ENCODE peak calls at places on chromosome 11, in eight cellular contexts. X is sigmoid colon, T is stomach, C is breast epithelium, I is HCT116, B is esophagus muscularis mucosa, O is transverse colon, J is spleen. D is an unnamed sample.

GRCh38 chr11:126491092-126491491 is 135.6 kb downstream of the ST3GAL4 start:
- DNase-seq in I (no peak), B (no peak), X (peak; percentile 40), T (no peak), O (no peak), C (peak; percentile 35), J (peak; percentile 60), D (no peak)

GRCh38 chr11:116975661-116976060 is 122.6 kb downstream of the SIK3 start:
- DNase-seq in X (no peak), I (no peak), C (no peak), O (no peak), T (no peak), J (no peak), B (no peak), D (no peak)

GRCh38 chr11:32053151-32053550 is 37.7 kb upstream of the RCN1 start:
- DNase-seq in O (no peak), J (no peak), C (no peak), X (no peak), B (no peak), T (no peak), I (no peak), D (no peak)

GRCh38 chr11:113401718-113402117 is 14.1 kb downstream of the ANKK1 start:
- DNase-seq in B (no peak), J (no peak), T (peak; percentile 72), O (peak; percentile 70), I (peak; percentile 32), C (peak; percentile 75), X (no peak), D (no peak)

GRCh38 chr11:109853156-109853776 is 239.9 kb upstream of the ZC3H12C start:
- DNase-seq in T (no peak), O (no peak), I (peak; percentile 79), B (no peak), C (no peak), X (no peak), J (no peak), D (no peak)

GRCh38 chr11:26623076-26623666 is 51.1 kb upstream of the MUC15 start:
- DNase-seq in O (no peak), J (no peak), I (no peak), T (no peak), B (no peak), C (no peak), X (no peak), D (no peak)

GRCh38 chr11:85114786-85115185 is 512.4 kb downstream of the DLG2 start:
- DNase-seq in O (no peak), I (no peak), X (no peak), B (no peak), T (no peak), C (no peak), J (no peak), D (no peak)

GRCh38 chr11:95520765-95521542 is 268.6 kb downstream of the FAM76B start:
- DNase-seq in X (no peak), O (no peak), T (no peak), J (no peak), I (no peak), B (no peak), C (no peak), D (no peak)

GRCh38 chr11:16936643-16937042 is 77.6 kb downstream of the PLEKHA7 start:
- DNase-seq in B (no peak), O (no peak), T (peak; percentile 44), J (no peak), C (no peak), X (no peak), I (no peak), D (no peak)

GRCh38 chr11:12235945-12236743 is 125.8 kb downstream of the MICAL2 start:
- DNase-seq in T (peak; percentile 44), X (no peak), J (no peak), C (no peak), I (peak; percentile 32), B (no peak), O (peak; percentile 32), D (peak; percentile 25)

DNA sequence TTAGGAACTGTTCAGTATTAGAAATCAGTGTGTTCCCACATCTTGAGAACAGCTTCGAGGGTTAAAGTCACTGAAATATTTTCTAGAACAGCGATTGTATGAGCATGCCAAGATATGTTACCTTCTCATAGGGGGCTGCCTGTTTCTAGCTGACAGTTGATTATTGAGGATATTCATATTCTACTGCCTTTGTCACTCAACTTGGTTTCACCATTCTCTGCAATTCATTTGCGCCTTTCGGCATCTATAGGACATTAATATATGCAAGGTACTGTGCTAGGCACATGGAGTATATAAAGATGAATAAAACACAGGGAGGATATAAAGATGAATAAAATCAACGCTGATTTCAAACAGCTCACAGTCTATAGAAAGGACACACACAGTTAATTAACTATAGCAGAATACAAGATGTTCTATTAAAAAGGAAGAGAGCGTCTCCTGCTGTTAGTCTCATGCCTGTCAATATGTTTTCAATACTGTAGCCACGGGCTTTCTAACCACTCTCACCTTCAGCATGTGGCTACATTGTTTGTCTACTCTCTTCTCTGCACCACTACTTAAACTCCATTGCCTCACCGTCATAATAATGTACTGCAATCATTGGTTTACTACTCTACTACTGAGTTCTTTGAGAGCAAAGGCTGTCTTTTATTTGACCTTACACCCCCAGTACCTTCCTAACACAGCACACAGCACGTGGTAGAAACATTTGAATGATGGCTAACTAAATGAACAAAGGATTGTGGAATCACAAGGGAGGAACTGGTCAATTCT is 81.9 kb downstream of the RAB30 start:
- DNase-seq in X (no peak), J (no peak), T (no peak), B (no peak), C (no peak), O (no peak), I (no peak), D (no peak)
- TF ChIP-seq POLR2AphosphoS5 in X (no peak), J (no peak), T (no peak), B (no peak), C (no peak), O (no peak), I (no peak), D (no peak)

GRCh38 chr11:1453611-1454386 is 32.8 kb downstream of the MOB2 start:
- DNase-seq in B (no peak), C (no peak), O (peak; percentile 66), J (no peak), X (peak; percentile 84), I (no peak), T (peak; percentile 76), D (peak; percentile 86)
- TF ChIP-seq POLR2AphosphoS5 in B (no peak), C (no peak), O (no peak), J (no peak), X (no peak), I (no peak), T (no peak), D (no peak)

GRCh38 chr11:22707119-22707899 is 40.9 kb downstream of the GAS2 start:
- DNase-seq in C (no peak), I (no peak), J (no peak), B (no peak), O (no peak), X (no peak), T (no peak), D (no peak)
- TF ChIP-seq POLR2AphosphoS5 in C (no peak), I (no peak), J (no peak), B (no peak), O (no peak), X (no peak), T (no peak), D (no peak)

DNA sequence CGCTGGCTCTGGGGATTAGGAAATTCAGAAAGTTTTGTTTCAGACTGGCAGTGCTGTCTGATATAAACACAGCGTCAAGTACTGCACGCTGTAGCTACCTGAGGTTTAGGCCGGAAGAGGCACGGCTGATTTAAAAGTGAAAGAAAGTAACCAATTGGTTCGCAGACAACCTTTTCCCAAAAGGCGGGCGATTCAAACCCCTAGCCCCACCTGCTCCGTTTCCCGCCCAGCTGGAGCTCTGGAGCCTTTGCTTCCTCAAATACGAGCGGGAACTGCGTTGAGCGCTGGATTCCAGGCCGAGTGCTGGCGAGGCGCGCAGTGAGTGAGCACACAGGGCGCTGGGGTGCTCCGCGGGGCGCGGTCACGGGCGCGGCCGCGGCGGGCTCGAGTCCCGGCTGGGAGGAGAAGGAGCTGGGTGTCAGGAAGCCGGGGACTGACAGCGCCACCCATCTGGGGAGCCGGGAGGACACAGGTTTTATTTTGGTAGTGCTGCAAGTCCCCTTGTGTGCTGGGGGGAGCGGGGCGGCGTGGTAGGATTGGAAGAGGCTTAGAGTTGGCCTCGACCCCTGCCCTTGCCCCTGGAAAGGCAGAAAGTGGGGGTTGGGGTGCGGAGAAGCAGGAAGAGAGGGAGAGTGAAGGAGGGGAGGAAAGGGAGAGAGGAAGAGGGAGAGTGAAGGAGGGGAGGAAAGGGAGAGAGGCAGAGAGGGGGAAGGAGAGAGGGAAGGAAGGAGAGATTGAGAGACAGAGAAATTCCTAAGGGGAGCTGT is 2.1 kb downstream of the FAM111A start:
- DNase-seq in I (peak; percentile 86), T (peak; percentile 76), C (peak; percentile 67), O (peak; percentile 89), J (peak; percentile 92), X (peak; percentile 92), B (peak; percentile 94), D (peak; percentile 63)
- TF ChIP-seq POLR2AphosphoS5 in I (peak; percentile 64), T (no peak), C (peak; percentile 83), O (peak; percentile 71), J (peak; percentile 72), X (peak; percentile 66), B (peak; percentile 68), D (peak; percentile 49)

DNA sequence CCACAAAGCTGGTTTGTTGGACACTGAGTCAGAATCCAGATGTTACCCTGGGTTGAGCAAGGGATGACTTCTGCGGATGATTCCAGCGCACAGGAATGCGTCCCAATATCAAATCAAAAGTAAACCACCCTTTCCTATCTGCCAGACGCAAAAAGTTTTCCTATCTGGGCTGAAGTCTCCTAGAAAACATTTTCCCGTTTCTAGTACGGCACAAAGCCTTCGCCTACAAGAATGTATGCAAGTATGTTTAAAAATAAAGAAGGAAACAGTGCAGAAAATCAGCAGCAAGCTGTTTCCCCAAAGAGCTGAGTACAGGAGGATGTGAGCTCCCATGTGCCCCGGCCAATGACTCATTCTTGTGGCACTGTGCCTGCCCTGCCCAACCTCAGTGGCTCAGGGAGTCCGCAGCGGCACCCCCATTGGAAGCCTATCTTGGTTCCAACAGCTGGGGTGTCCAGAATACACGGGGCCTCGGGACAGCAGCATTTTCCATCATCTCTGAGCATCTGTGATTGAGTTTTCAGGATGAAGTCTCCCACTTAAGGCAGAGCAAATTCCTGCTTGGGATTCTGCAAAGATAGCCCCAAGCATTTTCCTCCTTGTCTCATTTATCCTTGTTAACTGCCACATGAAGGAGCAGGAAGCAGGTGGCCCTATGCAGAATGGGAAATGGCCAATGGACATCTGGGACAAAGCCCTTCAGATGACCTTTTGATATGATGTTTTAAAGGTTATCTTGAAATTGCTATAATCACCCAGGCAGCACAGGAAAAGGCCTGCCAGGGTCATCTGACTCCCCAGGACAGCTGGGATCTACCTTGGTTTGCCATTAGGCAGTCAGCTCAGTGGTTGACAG is 17.5 kb downstream of the KCNJ5 start:
- DNase-seq in I (peak; percentile 45), X (peak; percentile 79), B (no peak), O (peak; percentile 63), C (no peak), J (no peak), T (peak; percentile 78), D (no peak)
- TF ChIP-seq POLR2AphosphoS5 in I (peak; percentile 39), X (peak; percentile 15), B (no peak), O (no peak), C (peak; percentile 29), J (peak; percentile 66), T (no peak), D (no peak)

GRCh38 chr11:108538022-108538424 is 39.8 kb upstream of the POGLUT3 start:
- DNase-seq in T (peak; percentile 63), J (no peak), O (peak; percentile 66), C (no peak), X (no peak), I (no peak), B (no peak), D (no peak)
- TF ChIP-seq POLR2AphosphoS5 in T (no peak), J (no peak), O (peak; percentile 54), C (no peak), X (no peak), I (no peak), B (no peak), D (no peak)

D was measured in GM12891.